ENCODE peak calls at places on chromosome 3, in four cellular contexts. E is HepG2, R is H1, Y is NT2/D1. T is an unnamed sample.

GRCh38 chr3:119311191-119311925 is 17.2 kb downstream of the ARHGAP31 start:
- DNase-seq in E (no peak), R (no peak), Y (no peak), T (no peak)

GRCh38 chr3:182967218-182968204 is 12.8 kb downstream of the DCUN1D1 start:
- DNase-seq in E (no peak), R (no peak), Y (no peak), T (no peak)

GRCh38 chr3:174198199-174198598 is 660.9 kb upstream of the NAALADL2 start:
- DNase-seq in E (no peak), R (no peak), Y (no peak), T (no peak)

GRCh38 chr3:127578168-127578567 is 12.4 kb downstream of the TPRA1 start:
- DNase-seq in E (no peak), R (no peak), Y (no peak), T (no peak)

GRCh38 chr3:152283492-152284381 is 15.0 kb downstream of the MBNL1 start:
- DNase-seq in E (no peak), R (no peak), Y (no peak), T (no peak)

GRCh38 chr3:186871403-186871924 is 29.0 kb downstream of the ADIPOQ start:
- DNase-seq in E (no peak), R (no peak), Y (no peak), T (no peak)

GRCh38 chr3:168001244-168001643 is 94.5 kb downstream of the GOLIM4 start:
- DNase-seq in E (no peak), R (no peak), Y (no peak), T (no peak)

GRCh38 chr3:169278667-169279066 is 384.8 kb downstream of the MECOM start:
- DNase-seq in E (no peak), R (no peak), Y (no peak), T (no peak)

GRCh38 chr3:42148982-42149432 is 57.9 kb downstream of the TRAK1 start:
- DNase-seq in E (no peak), R (peak; percentile 43), Y (no peak), T (peak; percentile 41)

GRCh38 chr3:195212749-195213085 is 58.2 kb downstream of the XXYLT1 start:
- DNase-seq in E (no peak), R (no peak), Y (no peak), T (no peak)

GRCh38 chr3:14680115-14680514 is 5.2 kb downstream of the C3orf20 start:
- DNase-seq in E (no peak), R (no peak), Y (no peak), T (no peak)

GRCh38 chr3:125440559-125440955 is 65.4 kb upstream of the ZNF148 start:
- DNase-seq in E (peak; percentile 67), R (no peak), Y (no peak), T (no peak)

GRCh38 chr3:67493808-67494207 is 160.6 kb downstream of the SUCLG2 start:
- DNase-seq in E (no peak), R (no peak), Y (no peak), T (no peak)

GRCh38 chr3:184338538-184338945 is 1.1 kb downstream of the FAM131A start:
- DNase-seq in E (no peak), R (peak; percentile 70), Y (no peak), T (no peak)

GRCh38 chr3:179451335-179452165 is at the start of gene GNB4:
- DNase-seq in E (no peak), R (peak; percentile 27), Y (peak; percentile 39), T (peak; percentile 74)

GRCh38 chr3:53823026-53823955 is 22.9 kb downstream of the CHDH start:
- DNase-seq in E (no peak), R (no peak), Y (no peak), T (no peak)

GRCh38 chr3:112074616-112075497 is 11.3 kb upstream of the C3orf52 start:
- DNase-seq in E (peak; percentile 82), R (no peak), Y (no peak), T (peak; percentile 27)

GRCh38 chr3:63456901-63457300 is 178.8 kb downstream of the SYNPR start:
- DNase-seq in E (no peak), R (no peak), Y (no peak), T (no peak)

GRCh38 chr3:73556520-73557371 is 68.0 kb downstream of the PDZRN3 start:
- DNase-seq in E (no peak), R (no peak), Y (no peak), T (no peak)

GRCh38 chr3:134650431-134651346 is at the start of gene KY:
- DNase-seq in E (no peak), R (peak; percentile 33), Y (peak; percentile 30), T (peak; percentile 46)

GRCh38 chr3:156483961-156484787 is 70.7 kb downstream of the SSR3 start:
- DNase-seq in E (no peak), R (no peak), Y (no peak), T (no peak)

GRCh38 chr3:1929788-1930414 is 168.8 kb upstream of the CNTN4 start:
- DNase-seq in E (no peak), R (no peak), Y (no peak), T (no peak)

GRCh38 chr3:184296616-184297015 is 2.4 kb upstream of the PSMD2 start:
- DNase-seq in E (no peak), R (no peak), Y (no peak), T (no peak)

GRCh38 chr3:33037479-33037878 is 59.5 kb downstream of the GLB1 start:
- DNase-seq in E (no peak), R (no peak), Y (no peak), T (no peak)

GRCh38 chr3:1326546-1326945 is 233.7 kb downstream of the CNTN6 start:
- DNase-seq in E (no peak), R (no peak), Y (no peak), T (no peak)

GRCh38 chr3:31893174-31893573 is 87.9 kb downstream of the OSBPL10 start:
- DNase-seq in E (no peak), R (no peak), Y (no peak), T (no peak)

GRCh38 chr3:183265713-183266417 is 12.8 kb downstream of the B3GNT5 start:
- DNase-seq in E (peak; percentile 56), R (no peak), Y (no peak), T (no peak)

GRCh38 chr3:101643861-101644613 is 32.9 kb downstream of the ZBTB11 start:
- DNase-seq in E (no peak), R (no peak), Y (no peak), T (no peak)

GRCh38 chr3:134360046-134360445 is 14.2 kb downstream of the AMOTL2 start:
- DNase-seq in E (no peak), R (no peak), Y (no peak), T (no peak)

GRCh38 chr3:50587806-50588758 is 18.8 kb downstream of the HEMK1 start:
- DNase-seq in E (peak; percentile 57), R (no peak), Y (no peak), T (no peak)

GRCh38 chr3:50591196-50591741 is 20.3 kb downstream of the CISH start:
- DNase-seq in E (no peak), R (no peak), Y (no peak), T (no peak)

GRCh38 chr3:50587373-50587772 is 18.1 kb downstream of the HEMK1 start:
- DNase-seq in E (no peak), R (no peak), Y (no peak), T (no peak)

GRCh38 chr3:50586763-50587070 is 17.4 kb downstream of the HEMK1 start:
- DNase-seq in E (no peak), R (no peak), Y (no peak), T (no peak)

DNA sequence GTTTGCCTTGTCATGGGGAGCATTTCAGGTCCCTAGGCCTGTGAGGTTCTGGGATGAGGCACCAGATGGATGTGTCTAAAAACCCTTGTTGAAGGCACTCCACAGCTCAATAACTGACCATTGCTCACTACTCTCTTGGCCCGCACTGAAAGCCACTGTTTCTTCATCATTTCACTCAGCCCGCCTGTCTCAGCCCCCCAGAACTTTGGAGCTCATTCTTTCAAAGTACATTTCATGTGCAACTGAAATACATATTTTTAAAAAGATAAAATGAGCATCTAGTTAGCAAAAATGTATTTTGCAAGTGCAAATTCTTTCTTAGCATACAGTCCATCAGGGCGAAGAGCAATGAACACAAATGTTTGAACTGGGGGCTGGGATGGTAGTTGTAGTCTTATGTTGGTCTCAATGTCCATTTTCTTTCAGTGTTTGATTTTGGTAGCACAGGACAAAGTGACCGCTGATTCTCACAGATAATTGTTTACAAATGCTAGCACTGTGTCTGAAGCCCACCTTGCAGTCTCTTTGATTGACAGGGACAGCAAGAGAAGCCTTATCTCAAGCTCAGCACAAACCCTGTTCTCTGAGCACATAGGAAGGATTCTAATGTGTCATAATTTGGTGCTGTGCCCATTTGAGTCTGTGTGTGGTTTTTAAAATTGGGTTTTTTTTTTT is 19.6 kb downstream of the HEMK1 start:
- DNase-seq in E (peak; percentile 96), R (no peak), Y (no peak), T (no peak)
- TF ChIP-seq SUZ12 in E (no peak), R (no peak), Y (no peak), T (no peak)

GRCh38 chr3:130786306-130786705 is 39.7 kb upstream of the PIK3R4 start:
- DNase-seq in E (no peak), R (no peak), Y (no peak), T (no peak)
- TF ChIP-seq SUZ12 in E (no peak), R (no peak), Y (no peak), T (no peak)

GRCh38 chr3:4804161-4805058 is 174.8 kb upstream of the BHLHE40 start:
- DNase-seq in E (no peak), R (no peak), Y (no peak), T (no peak)
- TF ChIP-seq SUZ12 in E (no peak), R (no peak), Y (no peak), T (no peak)

GRCh38 chr3:126510323-126510910 is 7.2 kb downstream of the UROC1 start:
- DNase-seq in E (no peak), R (no peak), Y (no peak), T (no peak)

GRCh38 chr3:126512916-126513650 is 4.5 kb downstream of the UROC1 start:
- DNase-seq in E (no peak), R (no peak), Y (no peak), T (no peak)

GRCh38 chr3:126509565-126510322 is 7.8 kb downstream of the UROC1 start:
- DNase-seq in E (no peak), R (no peak), Y (no peak), T (no peak)

GRCh38 chr3:126512026-126512425 is 5.5 kb downstream of the UROC1 start:
- DNase-seq in E (no peak), R (no peak), Y (no peak), T (no peak)

GRCh38 chr3:126511291-126511690 is 6.3 kb downstream of the UROC1 start:
- DNase-seq in E (no peak), R (no peak), Y (no peak), T (no peak)
- TF ChIP-seq SUZ12 in E (no peak), R (no peak), Y (no peak), T (no peak)

DNA sequence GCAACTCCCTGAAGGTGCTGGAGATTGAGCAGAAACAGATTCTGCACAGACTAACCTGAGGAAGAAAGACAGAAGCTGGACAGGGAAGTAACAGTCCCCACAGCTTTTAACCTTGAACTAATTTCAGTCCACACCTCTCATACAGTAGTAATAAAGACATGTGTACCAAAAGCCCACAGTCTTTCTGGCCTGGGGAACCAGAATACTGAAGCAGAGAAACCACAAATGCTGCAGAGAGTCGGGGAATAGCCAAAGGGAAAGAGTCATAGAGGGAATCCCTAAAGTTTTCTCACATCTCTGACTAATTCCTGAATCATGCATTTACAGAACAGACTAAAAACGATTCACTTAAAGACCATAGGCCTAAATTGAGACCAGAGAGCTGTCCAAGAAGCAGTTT is 503.4 kb upstream of the NECTIN3 start:
- DNase-seq in E (no peak), R (no peak), Y (no peak), T (no peak)
- TF ChIP-seq SUZ12 in E (no peak), R (no peak), Y (no peak), T (no peak)

T was measured in HEK293T.